ENCODE peak calls at places on chromosomes 6 and 20, in four cellular contexts. B, W, X and G are unnamed samples.

GRCh38 chr6:110529355-110529754 is 52.9 kb upstream of the SLC22A16 start:
- DNase-seq in B (no peak), W (no peak), X (no peak), G (no peak)

GRCh38 chr20:51563597-51564332 is 21.2 kb upstream of the NFATC2 start:
- DNase-seq in B (peak; percentile 68), W (peak; percentile 85), X (no peak), G (peak; percentile 73)

GRCh38 chr20:20737158-20737557 is 24.7 kb upstream of the RALGAPA2 start:
- DNase-seq in B (no peak), X (no peak), W (no peak), G (no peak)

GRCh38 chr20:2671977-2672376 is 8.0 kb upstream of the IDH3B start:
- DNase-seq in W (no peak), B (no peak), X (no peak), G (peak; percentile 66)

GRCh38 chr20:19628570-19629134 is 129.4 kb upstream of the RIN2 start:
- DNase-seq in W (peak; percentile 55), X (peak; percentile 26), B (peak; percentile 84), G (peak; percentile 75)

GRCh38 chr6:109002100-109002697 is 92.4 kb downstream of the SESN1 start:
- DNase-seq in B (no peak), W (no peak), X (no peak), G (no peak)

GRCh38 chr6:145704153-145704781 is 31.1 kb downstream of the EPM2A start:
- DNase-seq in B (no peak), X (no peak), W (peak; percentile 16), G (no peak)

GRCh38 chr20:62549029-62549428 is 73.2 kb upstream of the GATA5 start:
- DNase-seq in B (no peak), W (no peak), X (no peak), G (no peak)

GRCh38 chr6:145809785-145810184 is 4.8 kb downstream of the FBXO30 start:
- DNase-seq in B (no peak), W (no peak), X (no peak), G (no peak)

GRCh38 chr6:21500894-21501293 is 92.7 kb upstream of the SOX4 start:
- DNase-seq in X (no peak), B (no peak), W (no peak), G (no peak)

GRCh38 chr6:22959571-22959970 is 390.2 kb downstream of the HDGFL1 start:
- DNase-seq in B (no peak), W (no peak), X (no peak), G (no peak)

DNA sequence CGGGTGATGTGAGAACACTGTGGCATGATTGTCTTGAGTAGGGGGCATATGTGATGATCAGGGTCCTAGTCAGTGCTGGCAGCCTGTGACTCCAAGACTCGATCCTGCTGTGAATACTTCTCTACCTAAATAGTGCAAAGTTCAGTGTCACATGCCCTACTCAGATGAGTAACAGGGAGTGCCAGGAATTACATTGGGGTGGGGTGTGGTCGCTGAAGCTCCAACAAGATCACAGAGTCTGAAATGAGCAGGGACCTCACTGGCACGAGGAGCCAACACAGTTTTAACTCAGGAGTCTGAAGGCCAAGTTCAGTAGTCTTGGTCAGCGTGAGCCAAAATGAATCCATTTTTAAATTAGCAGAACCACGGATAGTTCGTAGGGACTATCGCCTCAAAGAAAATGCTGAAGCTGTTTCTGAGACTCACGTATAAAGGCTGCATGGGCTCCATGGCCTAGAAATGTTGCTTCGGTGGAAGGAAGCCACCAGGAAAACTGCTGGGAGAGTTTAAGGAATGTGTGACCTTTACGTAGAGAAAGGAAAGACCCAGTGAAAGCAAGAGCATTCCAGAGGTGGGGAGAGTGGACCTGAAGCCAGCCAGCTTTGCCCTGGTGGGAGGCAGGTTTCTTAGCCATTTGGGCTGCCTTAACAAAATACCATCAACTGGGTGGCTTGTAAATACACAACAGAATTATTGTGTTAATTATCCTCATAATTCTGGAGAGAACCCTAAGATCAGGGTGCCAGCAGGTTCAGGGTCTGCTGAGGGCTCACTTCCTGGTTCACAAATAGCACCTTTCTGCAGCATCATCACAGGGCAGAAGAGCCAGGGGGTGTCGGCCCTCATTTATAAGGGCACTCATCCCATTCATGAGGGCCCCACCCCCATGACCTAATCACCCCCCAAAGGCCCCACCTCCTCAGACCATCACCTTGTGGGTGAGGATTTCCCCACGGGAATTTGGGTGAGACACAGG is 72.0 kb downstream of the RPP40 start:
- DNase-seq in W (no peak), B (peak; percentile 74), X (no peak), G (no peak)
- TF ChIP-seq CREM in W (no peak), B (no peak), X (no peak), G (no peak)

DNA sequence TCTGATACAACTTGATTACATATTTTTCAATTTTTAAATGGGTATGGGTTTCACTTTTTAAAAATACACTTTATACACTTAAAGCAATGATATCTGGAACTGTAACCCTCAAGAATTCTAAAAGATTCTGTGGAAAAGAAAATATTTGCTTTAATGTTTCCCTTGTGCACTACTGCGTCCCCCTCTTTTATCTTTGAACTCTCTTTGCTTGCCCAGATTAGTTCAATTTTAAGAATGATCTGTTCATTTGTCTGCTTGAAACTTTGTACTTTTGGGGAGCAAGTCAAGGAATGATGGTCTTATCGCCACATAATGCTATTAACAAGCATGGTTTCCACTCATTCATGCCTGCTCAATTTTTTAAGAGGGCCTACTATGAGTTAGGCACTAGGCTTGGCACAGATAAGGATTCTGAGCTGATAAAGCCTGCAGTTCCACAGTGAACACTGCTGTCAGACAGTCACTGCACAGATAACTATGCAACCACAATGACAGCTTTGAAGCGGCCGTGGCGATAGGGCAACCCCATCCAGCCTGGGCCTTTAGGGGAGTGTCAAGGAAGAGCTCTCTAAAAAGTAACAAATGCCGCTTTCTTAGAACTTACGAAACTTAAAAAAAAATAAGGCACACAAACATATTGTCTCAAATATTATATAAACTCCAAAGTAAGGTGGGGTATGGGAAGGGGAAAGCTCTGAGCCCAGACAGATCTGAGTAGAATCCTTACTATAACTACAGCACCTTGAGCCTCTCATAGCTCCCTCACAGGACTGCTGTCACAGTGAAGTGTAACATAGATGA is 29.7 kb downstream of the FYN start:
- DNase-seq in W (peak; percentile 79), X (no peak), B (peak; percentile 49), G (no peak)
- TF ChIP-seq CREM in W (peak; percentile 83), X (no peak), B (no peak), G (no peak)

GRCh38 chr20:48823960-48824497 is 3.8 kb downstream of the PREX1 start:
- DNase-seq in B (no peak), X (peak; percentile 76), W (no peak), G (no peak)
- TF ChIP-seq CREM in B (no peak), X (no peak), W (no peak), G (no peak)

GRCh38 chr6:56716229-56716628 is 73.5 kb upstream of the DST start:
- DNase-seq in B (no peak), X (no peak), W (no peak), G (no peak)

GRCh38 chr6:56714273-56714672 is 71.6 kb upstream of the DST start:
- DNase-seq in X (no peak), B (no peak), W (no peak), G (no peak)

GRCh38 chr6:56713285-56713684 is 70.6 kb upstream of the DST start:
- DNase-seq in W (no peak), X (no peak), B (peak; percentile 44), G (no peak)

GRCh38 chr6:56718236-56718635 is 75.5 kb upstream of the DST start:
- DNase-seq in X (no peak), B (no peak), W (no peak), G (no peak)

GRCh38 chr6:56714982-56715456 is 72.3 kb upstream of the DST start:
- DNase-seq in B (peak; percentile 81), X (no peak), W (no peak), G (no peak)
- TF ChIP-seq CREM in B (no peak), X (no peak), W (no peak), G (no peak)

DNA sequence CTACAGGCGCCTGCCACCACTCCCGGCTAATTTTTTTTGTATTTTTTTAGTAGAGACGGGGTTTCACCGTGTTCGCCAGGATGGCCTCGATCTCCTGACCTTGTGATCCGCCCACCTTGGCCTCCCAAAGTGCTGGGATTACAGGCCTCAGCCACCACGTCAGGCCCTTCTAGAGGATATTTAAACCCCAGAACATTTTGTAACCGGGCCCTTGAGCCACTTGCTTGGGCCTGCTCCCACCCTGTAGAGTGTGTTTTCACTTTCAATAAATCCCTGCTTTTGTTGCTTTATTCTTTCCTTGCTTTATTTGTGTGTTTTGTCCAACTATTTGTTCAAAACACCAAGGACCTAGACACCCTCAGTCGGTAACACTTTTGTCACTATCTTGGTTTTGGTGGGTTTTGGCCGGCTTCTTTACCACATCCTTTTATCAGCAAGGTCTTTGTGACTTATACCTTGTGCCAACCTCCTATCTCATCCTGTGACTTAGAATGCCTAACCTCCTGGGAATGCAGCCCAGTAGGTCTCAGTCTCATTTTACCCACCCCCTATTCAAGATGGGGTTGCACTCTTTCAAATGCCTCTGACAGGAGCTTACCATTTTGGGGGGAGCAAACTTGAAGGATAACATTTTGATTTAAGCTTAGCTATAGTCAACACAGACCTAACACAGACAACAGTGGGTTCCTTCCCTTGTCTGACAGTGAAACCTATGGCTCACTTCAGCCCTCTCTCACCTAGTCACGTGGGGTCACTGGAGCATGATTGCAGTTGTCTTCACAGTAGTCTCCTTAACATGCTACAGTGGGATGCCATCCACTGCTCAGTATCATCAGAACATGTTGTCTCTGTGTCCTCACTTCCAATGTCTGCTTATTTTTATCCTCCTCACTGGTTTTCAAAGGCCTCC is 27.9 kb upstream of the KIF6 start:
- DNase-seq in B (no peak), X (peak; percentile 9), W (no peak), G (no peak)
- TF ChIP-seq CREM in B (no peak), X (no peak), W (no peak), G (no peak)

DNA sequence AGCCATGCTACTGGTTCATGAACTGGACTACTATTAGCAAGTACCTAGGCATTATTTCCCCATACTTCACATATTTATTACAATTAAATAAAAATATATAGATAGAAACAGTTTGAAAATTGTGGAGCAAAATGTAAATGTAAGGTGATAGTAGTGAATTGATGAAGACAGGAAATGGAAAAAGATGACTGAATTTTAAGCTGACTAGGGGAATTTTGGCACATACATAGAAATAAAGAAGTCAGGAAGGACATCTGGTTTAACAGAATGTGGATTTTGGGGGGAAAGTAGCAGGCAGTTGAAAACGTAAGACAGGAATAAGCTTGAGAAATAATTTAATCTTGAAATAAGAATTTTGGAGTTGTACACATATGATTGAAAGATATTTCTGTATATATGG is 701.6 kb upstream of the CITED2 start:
- DNase-seq in B (no peak), W (no peak), X (no peak), G (no peak)
- TF ChIP-seq CREM in B (no peak), W (no peak), X (no peak), G (no peak)

GRCh38 chr20:33393609-33394008 is 7.7 kb downstream of the CDK5RAP1 start:
- DNase-seq in W (no peak), X (no peak), B (no peak), G (no peak)
- TF ChIP-seq CREM in W (no peak), X (no peak), B (no peak), G (no peak)

GRCh38 chr6:170243791-170244291 is 47.0 kb downstream of the DLL1 start:
- DNase-seq in X (no peak), B (no peak), W (no peak), G (no peak)
- TF ChIP-seq CREM in X (no peak), B (no peak), W (no peak), G (no peak)

GRCh38 chr6:143724876-143725275 is 47.1 kb downstream of the PHACTR2 start:
- DNase-seq in X (no peak), B (no peak), W (no peak), G (no peak)
- TF ChIP-seq CREM in X (no peak), B (no peak), W (no peak), G (no peak)